ENCODE peak calls at places on chromosomes 16 and 17, in six cellular contexts. F is left lung, E is psoas muscle, N is mesenchymal stem cell, P is cardiac muscle cell, Z is heart right ventricle. G is an unnamed sample. For H3K27me3, the result is how much of the 10 kb centered on the place peaks cover.

GRCh38 chr16:88019847-88020512 is 68.7 kb downstream of the BANP start:
- DNase-seq in F (no peak), E (no peak), Z (no peak), N (no peak), P (no peak), G (no peak)

GRCh38 chr16:57775661-57776469 is 26.4 kb downstream of the KIFC3 start:
- DNase-seq in P (peak), F (peak), N (peak), Z (no peak), E (peak), G (peak)

GRCh38 chr16:55171241-55171640 is 152.8 kb upstream of the IRX6 start:
- DNase-seq in E (no peak), F (no peak), P (no peak), N (no peak), Z (no peak), G (no peak)

GRCh38 chr16:56773531-56773930 is 43.6 kb downstream of the NUP93 start:
- DNase-seq in N (no peak), E (no peak), Z (no peak), P (no peak), F (no peak), G (no peak)

GRCh38 chr16:21590287-21590686 is 9.1 kb upstream of the METTL9 start:
- DNase-seq in F (no peak), N (no peak), P (peak), Z (no peak), E (no peak), G (no peak)

GRCh38 chr17:65809366-65809765 is 247.9 kb upstream of the AXIN2 start:
- DNase-seq in N (no peak), E (no peak), P (peak), Z (no peak), F (no peak), G (no peak)

GRCh38 chr16:85415196-85415988 is 197.7 kb upstream of the GSE1 start:
- DNase-seq in Z (no peak), P (no peak), N (peak), E (no peak), F (peak), G (no peak)

GRCh38 chr16:55061126-55061525 is 130.5 kb downstream of the IRX5 start:
- DNase-seq in F (no peak), Z (no peak), E (no peak), N (no peak), P (no peak), G (no peak)

GRCh38 chr17:61457226-61457983 is 5.2 kb downstream of the TBX4 start:
- DNase-seq in E (no peak), Z (no peak), F (peak), P (no peak), N (no peak), G (no peak)

GRCh38 chr16:15996432-15997109 is 47.2 kb downstream of the ABCC1 start:
- DNase-seq in Z (peak), P (peak), E (peak), F (no peak), N (peak), G (no peak)

GRCh38 chr17:67136191-67137025 is 92.1 kb downstream of the CACNG1 start:
- DNase-seq in N (no peak), E (no peak), Z (no peak), F (no peak), P (no peak), G (no peak)

GRCh38 chr17:67716405-67716798 is 1.3 kb upstream of the NOL11 start:
- DNase-seq in F (no peak), N (no peak), Z (no peak), E (no peak), P (no peak), G (no peak)

GRCh38 chr16:18803569-18804462 is 2.5 kb upstream of the ARL6IP1 start:
- DNase-seq in N (peak), P (peak), Z (no peak), E (no peak), F (no peak), G (no peak)

GRCh38 chr16:47459603-47460002 is 1.3 kb downstream of the ITFG1 start:
- DNase-seq in F (no peak), Z (no peak), E (no peak), N (no peak), P (no peak), G (no peak)

GRCh38 chr17:67998466-67998865 is 2.2 kb upstream of the C17orf58 start:
- DNase-seq in N (peak), Z (no peak), F (no peak), P (no peak), E (no peak), G (no peak)

GRCh38 chr17:77503916-77504651 is 363.3 kb downstream of the SEC14L1 start:
- DNase-seq in Z (no peak), E (no peak), P (no peak), F (peak), N (no peak), G (no peak)

GRCh38 chr17:48439473-48439872 is 9.5 kb upstream of the SKAP1 start:
- DNase-seq in E (no peak), F (no peak), Z (no peak), P (no peak), N (peak), G (no peak)

GRCh38 chr16:27241658-27242057 is 26.9 kb downstream of the NSMCE1 start:
- DNase-seq in P (no peak), F (no peak), N (peak), Z (no peak), E (no peak), G (no peak)

GRCh38 chr17:35774499-35774898 is 13.8 kb downstream of the C17orf50 start:
- DNase-seq in N (no peak), F (peak), E (no peak), P (peak), Z (peak), G (peak)

GRCh38 chr16:79599837-79600635 is 501 bp downstream of the MAF start:
- DNase-seq in N (peak), E (peak), F (peak), P (peak), Z (peak), G (peak)

GRCh38 chr16:79601092-79601977 is 798 bp upstream of the MAF start:
- DNase-seq in N (peak), P (peak), Z (peak), E (peak), F (peak), G (peak)

GRCh38 chr16:79602615-79603014 is 2.1 kb upstream of the MAF start:
- DNase-seq in F (no peak), N (no peak), P (no peak), E (no peak), Z (no peak), G (no peak)

GRCh38 chr16:79600636-79601091 is at the start of gene MAF:
- DNase-seq in N (peak), F (peak), P (peak), E (peak), Z (peak), G (peak)

DNA sequence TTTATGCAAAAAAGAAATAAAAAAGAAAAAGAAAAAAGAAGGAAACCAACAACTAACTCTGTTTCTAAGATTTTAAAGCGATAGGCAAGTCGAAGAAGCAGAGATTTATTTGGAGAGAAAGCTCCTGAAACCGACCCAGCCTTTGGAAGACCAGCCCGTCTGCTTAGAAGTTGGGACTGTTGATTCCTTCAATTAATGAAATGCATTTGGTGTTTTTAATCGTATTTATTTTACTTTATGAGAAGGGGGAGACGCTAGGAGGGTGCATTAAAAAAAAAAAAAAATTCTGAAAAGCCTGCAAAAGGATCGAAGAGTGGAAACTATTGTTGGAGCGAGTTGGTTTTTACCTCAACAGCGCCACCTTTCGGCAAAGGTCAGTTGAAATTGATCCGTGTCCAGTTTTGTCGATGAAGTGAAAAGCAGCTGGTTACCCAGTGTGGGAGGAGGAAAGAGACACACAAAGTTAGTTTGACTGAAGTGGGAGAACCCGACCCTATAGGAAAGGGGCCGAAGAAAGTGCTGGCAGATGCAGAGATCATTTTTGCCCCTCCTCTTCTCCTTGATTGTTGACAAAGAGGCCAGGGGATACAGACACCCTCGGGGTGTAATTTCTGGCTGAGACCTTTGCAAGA is 1.6 kb upstream of the MAF start:
- DNase-seq in Z (peak), P (peak), N (peak), E (peak), F (no peak), G (peak)
- H3K27ac ChIP-seq in Z (peak), P (no peak), N (peak), E (peak), F (peak), G (peak)

GRCh38 chr17:72631568-72631967 is 460.9 kb downstream of the SLC39A11 start:
- DNase-seq in P (no peak), F (no peak), N (no peak), E (no peak), Z (no peak), G (peak)
- H3K27me3 ChIP-seq in P (under half), F (under half), N (under half), E (under half), Z (under half), G (under half)

GRCh38 chr16:12999368-12999767 is 98.0 kb downstream of the SHISA9 start:
- DNase-seq in F (no peak), Z (no peak), E (no peak), N (no peak), P (no peak), G (no peak)

GRCh38 chr16:12995721-12996372 is 94.4 kb downstream of the SHISA9 start:
- DNase-seq in N (no peak), Z (no peak), F (no peak), E (no peak), P (no peak), G (no peak)

GRCh38 chr16:12998376-12999085 is 97.1 kb downstream of the SHISA9 start:
- DNase-seq in F (no peak), Z (no peak), N (no peak), E (no peak), P (no peak), G (no peak)

GRCh38 chr16:12992066-12992465 is 90.7 kb downstream of the SHISA9 start:
- DNase-seq in Z (no peak), N (no peak), F (no peak), E (no peak), P (no peak), G (no peak)

DNA sequence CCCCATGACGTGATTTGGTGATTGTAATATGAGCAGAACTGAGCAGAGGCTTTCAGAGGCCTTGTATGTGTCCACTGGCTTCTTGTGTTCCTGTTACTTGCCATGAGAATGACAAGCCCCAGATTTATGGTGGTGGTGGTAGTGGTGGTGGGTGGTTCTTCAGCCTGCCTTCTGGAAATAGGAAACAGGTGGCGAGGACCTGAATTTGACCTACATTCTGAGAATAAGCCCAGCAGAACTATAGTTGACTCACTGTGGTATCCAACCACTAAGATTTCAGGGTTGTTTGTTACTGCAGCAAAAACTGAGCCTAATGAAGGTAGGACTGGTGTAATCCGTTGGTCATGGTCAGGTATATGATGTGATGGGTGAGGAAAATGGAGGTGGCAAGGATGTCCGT is 93.0 kb downstream of the SHISA9 start:
- DNase-seq in F (no peak), N (no peak), P (no peak), Z (no peak), E (no peak), G (no peak)
- H3K27ac ChIP-seq in F (no peak), N (no peak), P (no peak), Z (no peak), E (no peak), G (no peak)

DNA sequence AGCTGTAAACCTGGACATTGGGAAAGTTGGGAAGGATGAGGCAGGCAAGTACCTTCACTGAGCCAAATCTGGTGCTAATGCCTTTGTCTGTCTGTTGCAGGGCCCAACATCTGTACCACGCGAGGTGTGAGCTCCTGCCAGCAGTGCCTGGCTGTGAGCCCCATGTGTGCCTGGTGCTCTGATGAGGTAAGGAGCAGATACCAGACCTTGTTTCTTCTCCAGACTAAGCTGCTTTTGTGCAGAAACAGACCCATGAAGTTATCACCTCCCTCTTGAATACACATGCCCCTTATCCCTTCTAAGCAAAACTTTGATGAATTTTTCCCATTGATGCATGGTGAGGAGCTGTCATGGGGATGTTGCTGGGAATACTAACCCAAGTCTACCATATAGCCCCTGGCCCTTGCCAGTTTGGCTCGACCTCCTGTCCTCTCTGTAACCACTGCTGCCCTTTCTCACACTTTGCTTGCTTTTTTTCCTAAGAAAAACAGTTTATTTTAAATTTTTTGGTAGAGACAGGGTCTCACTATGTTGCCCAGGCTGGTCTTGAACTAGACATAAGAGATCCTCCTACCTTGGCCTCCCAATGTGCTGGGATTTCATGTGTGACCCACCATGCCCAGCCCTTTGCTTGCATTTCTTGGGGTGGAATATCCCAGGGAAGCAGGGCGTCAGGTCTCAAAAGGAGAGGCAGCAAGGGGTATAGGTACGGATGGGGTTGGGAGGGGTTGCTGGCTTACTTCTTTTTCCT is 20.9 kb downstream of the ITGB3 start:
- DNase-seq in P (no peak), F (no peak), Z (no peak), E (no peak), N (no peak), G (no peak)
- H3K27me3 ChIP-seq in P (under half), F (under half), Z (under half), E (under half), N (under half), G (under half)

GRCh38 chr16:51150894-51151320 is at the start of gene SALL1:
- DNase-seq in F (peak), E (no peak), N (peak), P (peak), Z (no peak), G (no peak)
- H3K27ac ChIP-seq in F (no peak), E (no peak), N (peak), P (peak), Z (no peak), G (peak)

DNA sequence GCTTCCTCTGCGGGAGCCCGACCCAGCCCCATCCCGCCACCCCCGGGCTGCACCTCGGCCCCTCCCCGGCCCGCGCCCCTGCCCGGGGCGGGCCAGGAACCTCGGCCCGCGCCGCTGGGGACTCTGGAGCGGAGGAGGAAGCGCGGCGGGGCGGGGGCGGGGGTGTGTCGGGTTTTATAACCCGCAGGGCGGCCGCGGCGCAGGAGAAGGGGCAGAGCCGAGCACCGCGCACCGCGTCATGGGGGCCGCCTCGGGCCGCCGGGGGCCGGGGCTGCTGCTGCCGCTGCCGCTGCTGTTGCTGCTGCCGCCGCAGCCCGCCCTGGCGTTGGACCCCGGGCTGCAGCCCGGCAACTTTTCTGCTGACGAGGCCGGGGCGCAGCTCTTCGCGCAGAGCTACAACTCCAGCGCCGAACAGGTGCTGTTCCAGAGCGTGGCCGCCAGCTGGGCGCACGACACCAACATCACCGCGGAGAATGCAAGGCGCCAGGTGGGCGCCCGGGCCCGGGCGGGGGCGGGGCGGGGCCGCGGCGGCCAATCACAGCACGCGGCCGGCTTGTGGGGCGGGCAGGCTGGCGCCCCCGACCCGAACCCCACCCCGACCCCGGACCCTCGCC is at the start of gene ACE:
- DNase-seq in N (peak), P (peak), F (peak), Z (peak), E (peak), G (peak)
- H3K27me3 ChIP-seq in N (under half), P (under half), F (under half), Z (under half), E (under half), G (under half)

GRCh38 chr16:13244770-13245169 is 343.4 kb downstream of the SHISA9 start:
- DNase-seq in F (no peak), E (no peak), N (no peak), Z (no peak), P (no peak), G (no peak)
- H3K27ac ChIP-seq in F (no peak), E (no peak), N (no peak), Z (no peak), P (no peak), G (no peak)

G was measured in SJCRH30.